ENCODE peak calls at places on chromosomes 12 and 14, in six cellular contexts. F is body of pancreas; H is effector memory CD4-positive, alpha-beta T cell; T is PC-3; I is aorta; D is left ventricle myocardium inferior. Q is an unnamed sample. For H3K4me1, the result is how much of the 10 kb centered on the place peaks cover.

GRCh38 chr14:72916174-72916573 is 10.1 kb upstream of the DCAF4 start:
- DNase-seq in D (no peak), I (no peak), T (peak), H (no peak), F (no peak), Q (no peak)

GRCh38 chr14:56887211-56887610 is 76.9 kb upstream of the OTX2 start:
- DNase-seq in I (no peak), H (no peak), F (no peak), D (no peak), T (no peak), Q (no peak)

GRCh38 chr12:20438307-20438779 is 70.0 kb downstream of the PDE3A start:
- DNase-seq in H (no peak), D (no peak), I (no peak), T (no peak), F (no peak), Q (no peak)

GRCh38 chr12:55743967-55744931 is 1.3 kb downstream of the GDF11 start:
- DNase-seq in T (no peak), H (no peak), D (peak), F (no peak), I (no peak), Q (no peak)

GRCh38 chr12:25040593-25040992 is 91.7 kb upstream of the BCAT1 start:
- DNase-seq in I (no peak), D (no peak), F (no peak), H (no peak), T (no peak), Q (no peak)

GRCh38 chr14:35420036-35420811 is 15.7 kb upstream of the NFKBIA start:
- DNase-seq in D (no peak), F (no peak), I (no peak), H (no peak), T (peak), Q (no peak)

GRCh38 chr14:90578283-90578985 is 181.6 kb downstream of the CALM1 start:
- DNase-seq in T (no peak), F (no peak), D (peak), H (no peak), I (peak), Q (no peak)

GRCh38 chr12:34399631-34400422 is 377.5 kb downstream of the ALG10 start:
- DNase-seq in I (peak), H (no peak), F (peak), D (peak), T (no peak), Q (peak)

GRCh38 chr14:71658261-71658860 is 273.9 kb upstream of the RGS6 start:
- DNase-seq in I (no peak), D (no peak), T (no peak), H (no peak), F (no peak), Q (no peak)

GRCh38 chr14:105843444-105844046 is 317.2 kb downstream of the TMEM121 start:
- DNase-seq in D (no peak), I (no peak), F (no peak), T (no peak), H (no peak), Q (no peak)

GRCh38 chr12:40691913-40692616 is at the start of gene CNTN1:
- DNase-seq in F (peak), T (no peak), D (peak), I (peak), H (no peak), Q (no peak)

GRCh38 chr12:89547116-89547515 is 21.3 kb upstream of the POC1B start:
- DNase-seq in T (no peak), I (no peak), F (no peak), D (no peak), H (no peak), Q (no peak)

GRCh38 chr12:75750950-75751349 is 239.5 kb upstream of the KRR1 start:
- DNase-seq in H (no peak), D (no peak), T (no peak), I (no peak), F (no peak), Q (no peak)

GRCh38 chr12:18250313-18250916 is 10.9 kb upstream of the PIK3C2G start:
- DNase-seq in T (peak), H (no peak), D (no peak), F (peak), I (no peak), Q (no peak)

GRCh38 chr12:64610092-64610659 is at the start of gene RASSF3:
- DNase-seq in H (peak), D (peak), F (peak), T (peak), I (peak), Q (peak)

GRCh38 chr12:14572401-14572800 is 4.7 kb upstream of the PLBD1 start:
- DNase-seq in D (no peak), H (no peak), I (no peak), T (no peak), F (no peak), Q (no peak)

GRCh38 chr14:100443643-100444042 is 120.5 kb downstream of the SLC25A47 start:
- DNase-seq in F (no peak), I (no peak), T (peak), H (no peak), D (no peak), Q (no peak)

GRCh38 chr12:28132398-28132797 is 57.9 kb upstream of the CCDC91 start:
- DNase-seq in T (no peak), D (no peak), I (no peak), H (no peak), F (no peak), Q (no peak)

GRCh38 chr12:66290716-66291200 is 11.5 kb upstream of the HELB start:
- DNase-seq in H (peak), D (no peak), F (no peak), I (no peak), T (no peak), Q (no peak)
- H3K4me1 ChIP-seq in H (under half), D (under half), F (under half), I (under half), T (under half), Q (under half)

GRCh38 chr12:92471551-92471950 is 231.2 kb upstream of the PLEKHG7 start:
- DNase-seq in H (no peak), I (no peak), F (no peak), D (no peak), T (no peak), Q (no peak)
- H3K4me1 ChIP-seq in H (under half), I (under half), F (under half), D (under half), T (under half), Q (under half)

DNA sequence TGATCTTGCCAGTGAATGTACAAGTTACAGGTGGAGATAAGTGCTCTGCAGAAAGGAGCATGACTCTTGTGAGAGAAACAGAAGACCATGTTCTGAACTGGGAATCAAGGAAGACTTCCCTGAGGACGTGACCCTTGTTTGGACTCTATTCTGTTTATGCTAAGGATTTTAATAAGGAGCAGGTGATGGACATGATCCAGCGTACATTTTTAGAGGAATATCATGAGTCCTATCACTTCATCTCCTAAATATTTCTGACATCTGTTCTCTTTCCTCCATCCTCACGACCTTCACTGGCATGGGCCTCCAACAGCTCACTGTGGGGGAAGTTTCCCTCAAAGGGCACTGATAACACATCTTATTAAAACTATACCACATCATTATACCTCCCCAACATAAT is 7.9 kb upstream of the SLC38A1 start:
- DNase-seq in F (no peak), D (no peak), T (no peak), H (no peak), I (no peak), Q (no peak)
- H3K4me1 ChIP-seq in F (under half), D (under half), T (under half), H (under half), I (under half), Q (under half)

GRCh38 chr12:109464642-109465351 is 12.3 kb downstream of the KCTD10 start:
- DNase-seq in H (no peak), F (no peak), I (no peak), T (no peak), D (no peak), Q (no peak)
- H3K4me1 ChIP-seq in H (under half), F (under half), I (under half), T (under half), D (half or more), Q (under half)

GRCh38 chr14:55450987-55451386 is 10.6 kb upstream of the TBPL2 start:
- DNase-seq in I (no peak), D (no peak), T (no peak), H (no peak), F (no peak), Q (no peak)

GRCh38 chr14:55450539-55450938 is 10.1 kb upstream of the TBPL2 start:
- DNase-seq in H (no peak), F (no peak), D (no peak), T (no peak), I (no peak), Q (no peak)

GRCh38 chr14:55450124-55450523 is 9.7 kb upstream of the TBPL2 start:
- DNase-seq in D (no peak), T (no peak), H (no peak), I (no peak), F (no peak), Q (no peak)

GRCh38 chr14:55451398-55451797 is 11.0 kb upstream of the TBPL2 start:
- DNase-seq in H (no peak), I (no peak), T (peak), F (no peak), D (no peak), Q (no peak)

GRCh38 chr14:55451950-55452349 is 11.5 kb upstream of the TBPL2 start:
- DNase-seq in I (no peak), H (no peak), F (no peak), T (no peak), D (no peak), Q (no peak)
- H3K4me1 ChIP-seq in I (under half), H (under half), F (under half), T (half or more), D (under half), Q (under half)

GRCh38 chr12:31322651-31323248 is 3.2 kb downstream of the SINHCAF start:
- DNase-seq in I (no peak), F (no peak), D (no peak), T (no peak), H (no peak), Q (no peak)
- H3K4me1 ChIP-seq in I (under half), F (under half), D (half or more), T (under half), H (under half), Q (half or more)

GRCh38 chr12:119288559-119288958 is 46.0 kb upstream of the CCDC60 start:
- DNase-seq in I (no peak), D (no peak), H (no peak), F (no peak), T (no peak), Q (no peak)

GRCh38 chr12:119283315-119283714 is 51.2 kb upstream of the CCDC60 start:
- DNase-seq in D (no peak), H (no peak), I (no peak), F (no peak), T (no peak), Q (no peak)
- H3K4me1 ChIP-seq in D (under half), H (under half), I (under half), F (under half), T (under half), Q (under half)

DNA sequence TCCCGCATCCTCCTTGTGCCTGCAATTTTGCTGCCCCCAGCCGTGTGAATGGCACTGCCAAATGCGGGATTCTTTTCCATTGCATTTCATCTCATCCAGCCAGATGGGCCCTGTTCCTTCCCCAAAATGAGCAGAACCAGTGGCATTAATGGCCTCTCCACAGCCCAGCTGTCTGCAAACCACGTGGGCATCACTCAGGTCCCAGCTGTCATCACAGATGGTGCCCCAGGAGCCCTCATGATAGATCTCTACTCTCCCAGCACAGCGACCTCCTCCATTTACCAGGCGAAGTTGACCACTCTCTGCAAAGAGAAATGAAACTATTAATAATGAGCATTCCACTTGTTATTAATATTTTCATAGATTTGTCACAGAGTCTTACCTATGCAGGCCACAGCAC is 17.1 kb downstream of the CD163 start:
- DNase-seq in F (no peak), I (peak), H (no peak), D (no peak), T (no peak), Q (no peak)
- H3K4me1 ChIP-seq in F (under half), I (under half), H (under half), D (under half), T (under half), Q (under half)

GRCh38 chr14:104692261-104692938 is 3.0 kb downstream of the INF2 start:
- DNase-seq in T (no peak), D (no peak), H (no peak), I (no peak), F (no peak), Q (no peak)
- H3K4me1 ChIP-seq in T (half or more), D (half or more), H (half or more), I (under half), F (under half), Q (under half)

Q was measured in Caco-2.